ENCODE peak calls at places on chromosome 3, in four cellular contexts. B is activated CD8-positive, alpha-beta T cell treated with anti-CD3 and anti-CD28 coated beads for 36 hours; K is CD4-positive, alpha-beta T cell; C is heart left ventricle. Y is an unnamed sample.

GRCh38 chr3:79983063-79983561 is 215.3 kb upstream of the ROBO1 start:
- DNase-seq in B (no peak), K (no peak), C (no peak), Y (no peak)

GRCh38 chr3:126765187-126766069 is 61.4 kb downstream of the CHCHD6 start:
- DNase-seq in B (no peak), K (no peak), C (peak), Y (no peak)

GRCh38 chr3:96813134-96813819 is 1.1 kb upstream of the EPHA6 start:
- DNase-seq in B (peak), K (no peak), C (peak), Y (peak)

GRCh38 chr3:51393096-51393495 is 2.0 kb downstream of the RBM15B start:
- DNase-seq in B (no peak), K (no peak), C (no peak), Y (no peak)

GRCh38 chr3:53845103-53845880 is 927 bp downstream of the CHDH start:
- DNase-seq in B (peak), K (no peak), C (peak), Y (peak)

GRCh38 chr3:64410226-64410625 is 185.0 kb upstream of the PRICKLE2 start:
- DNase-seq in B (no peak), K (no peak), C (no peak), Y (no peak)

GRCh38 chr3:176428552-176428951 is 768.7 kb downstream of the TBL1XR1 start:
- DNase-seq in B (no peak), K (no peak), C (no peak), Y (no peak)

GRCh38 chr3:72818915-72819314 is 29.3 kb downstream of the SHQ1 start:
- DNase-seq in B (peak), K (no peak), C (no peak), Y (no peak)

GRCh38 chr3:48989126-48989795 is 780 bp upstream of the P4HTM start:
- DNase-seq in B (no peak), K (no peak), C (no peak), Y (peak)

GRCh38 chr3:104132566-104132997 is 1234.1 kb upstream of the ALCAM start:
- DNase-seq in B (no peak), K (no peak), C (no peak), Y (no peak)

GRCh38 chr3:123158330-123158729 is 43.4 kb upstream of the SEC22A start:
- DNase-seq in B (no peak), K (no peak), C (no peak), Y (no peak)

GRCh38 chr3:149216195-149216869 is 5.3 kb downstream of the CP start:
- DNase-seq in B (no peak), K (no peak), C (no peak), Y (no peak)

GRCh38 chr3:169676925-169677537 is 13.5 kb upstream of the MECOM start:
- DNase-seq in B (no peak), K (no peak), C (no peak), Y (no peak)

GRCh38 chr3:8457039-8457438 is 44.6 kb upstream of the LMCD1 start:
- DNase-seq in B (no peak), K (no peak), C (no peak), Y (no peak)

DNA sequence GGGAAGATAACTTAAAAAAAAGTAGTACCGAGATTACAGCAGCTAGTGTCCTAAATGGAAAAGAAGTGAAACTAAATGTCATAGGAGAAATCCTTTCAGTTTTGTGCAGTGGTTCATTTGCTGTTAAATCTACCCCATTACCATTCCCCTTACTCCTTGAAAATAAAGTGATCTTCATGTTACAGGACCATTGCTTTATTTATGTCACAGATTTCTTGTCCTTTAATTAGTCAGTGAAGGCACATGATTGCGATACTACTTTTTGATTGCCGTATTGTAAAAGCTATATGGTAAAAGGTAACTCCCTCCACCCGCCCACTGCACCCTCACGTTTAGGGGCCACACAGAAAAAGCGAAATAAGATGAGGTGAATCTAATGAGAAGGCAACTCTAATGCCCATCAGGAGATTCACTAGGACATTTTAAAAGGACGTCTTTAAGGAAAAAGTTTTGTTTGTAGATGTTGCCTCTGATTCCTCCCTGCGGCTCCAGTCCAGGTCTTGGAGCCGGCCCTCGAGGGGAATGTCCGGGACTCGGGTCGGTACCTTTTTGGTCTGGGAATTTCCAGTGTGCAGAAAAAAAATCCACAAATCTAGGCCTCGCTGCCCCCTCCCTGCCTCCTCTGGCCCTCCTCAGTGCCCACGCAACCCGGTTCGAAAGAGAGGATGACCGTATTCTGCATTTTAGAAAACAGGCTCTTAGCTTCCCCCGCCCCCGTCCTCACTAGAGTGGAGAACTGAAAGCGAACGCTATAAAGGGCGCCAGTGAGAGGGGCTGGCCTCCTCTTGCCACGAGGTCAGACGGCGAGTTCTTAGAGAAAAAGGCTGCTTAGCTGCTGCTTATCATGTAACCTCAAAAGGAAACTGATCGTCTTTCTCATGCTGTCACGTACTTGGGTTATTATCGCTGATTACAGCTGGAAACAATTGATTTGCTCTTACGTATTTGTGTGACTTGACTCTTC is 21.8 kb upstream of the NFKBIZ start:
- DNase-seq in B (peak), K (peak), C (peak), Y (peak)
- TF ChIP-seq CTCF in B (no peak), K (no peak), C (no peak), Y (no peak)

GRCh38 chr3:194928831-194929594 is 243.3 kb downstream of the FAM43A start:
- DNase-seq in B (no peak), K (no peak), C (no peak), Y (no peak)
- TF ChIP-seq CTCF in B (no peak), K (no peak), C (no peak), Y (no peak)

GRCh38 chr3:28080716-28081115 is 160.7 kb upstream of the CMC1 start:
- DNase-seq in B (no peak), K (no peak), C (no peak), Y (no peak)

GRCh38 chr3:28081533-28081947 is 159.9 kb upstream of the CMC1 start:
- DNase-seq in B (no peak), K (no peak), C (no peak), Y (no peak)

GRCh38 chr3:28077566-28077965 is 163.9 kb upstream of the CMC1 start:
- DNase-seq in B (no peak), K (no peak), C (no peak), Y (no peak)
- TF ChIP-seq CTCF in B (no peak), K (no peak), C (no peak), Y (no peak)

GRCh38 chr3:158794936-158795518 is 6.8 kb upstream of the MFSD1 start:
- DNase-seq in B (no peak), K (no peak), C (no peak), Y (no peak)
- TF ChIP-seq CTCF in B (peak), K (peak), C (peak), Y (peak)

GRCh38 chr3:23760325-23760724 is 45.4 kb upstream of the UBE2E1 start:
- DNase-seq in B (peak), K (no peak), C (no peak), Y (no peak)
- TF ChIP-seq CTCF in B (no peak), K (no peak), C (no peak), Y (no peak)

GRCh38 chr3:44915702-44916438 is 41.5 kb downstream of the TGM4 start:
- DNase-seq in B (no peak), K (no peak), C (no peak), Y (no peak)
- TF ChIP-seq CTCF in B (no peak), K (no peak), C (no peak), Y (no peak)

GRCh38 chr3:186427627-186428026 is 65.6 kb upstream of the DGKG start:
- DNase-seq in B (no peak), K (no peak), C (peak), Y (no peak)

GRCh38 chr3:186421946-186422345 is 59.9 kb upstream of the DGKG start:
- DNase-seq in B (no peak), K (no peak), C (no peak), Y (no peak)

GRCh38 chr3:186425788-186426730 is 64.0 kb upstream of the DGKG start:
- DNase-seq in B (no peak), K (no peak), C (no peak), Y (no peak)
- TF ChIP-seq CTCF in B (no peak), K (no peak), C (no peak), Y (no peak)

GRCh38 chr3:183032904-183033555 is 52.7 kb upstream of the DCUN1D1 start:
- DNase-seq in B (no peak), K (no peak), C (no peak), Y (no peak)

GRCh38 chr3:183044547-183045229 is 54.6 kb downstream of the MCCC1 start:
- DNase-seq in B (no peak), K (no peak), C (no peak), Y (peak)

GRCh38 chr3:183038221-183038620 is 57.9 kb upstream of the DCUN1D1 start:
- DNase-seq in B (no peak), K (no peak), C (no peak), Y (no peak)

GRCh38 chr3:183033746-183034145 is 53.4 kb upstream of the DCUN1D1 start:
- DNase-seq in B (no peak), K (no peak), C (no peak), Y (no peak)

GRCh38 chr3:183038764-183039163 is 58.4 kb upstream of the DCUN1D1 start:
- DNase-seq in B (no peak), K (no peak), C (no peak), Y (no peak)
- TF ChIP-seq CTCF in B (no peak), K (no peak), C (no peak), Y (no peak)